ENCODE peak calls at places on chromosomes 2 and 18, in four cellular contexts. I, Q, H and J are unnamed samples.

GRCh38 chr2:27854224-27854623 is 36.0 kb downstream of the RBKS start:
- DNase-seq in Q (no peak), H (no peak), I (no peak), J (no peak)

GRCh38 chr2:190599546-190600220 is 49.2 kb upstream of the NAB1 start:
- DNase-seq in Q (no peak), H (no peak), I (no peak), J (no peak)

GRCh38 chr2:242012956-242013764 is 143.6 kb downstream of the RTP5 start:
- DNase-seq in Q (no peak), H (no peak), I (no peak), J (no peak)

GRCh38 chr18:2982452-2983172 is 30.3 kb downstream of the LPIN2 start:
- DNase-seq in Q (no peak), H (no peak), I (no peak), J (no peak)

GRCh38 chr18:42373584-42373983 is 418.6 kb downstream of the PIK3C3 start:
- DNase-seq in I (no peak), H (no peak), Q (no peak), J (no peak)

GRCh38 chr18:74171910-74172606 is 23.7 kb downstream of the TIMM21 start:
- DNase-seq in Q (no peak), H (no peak), I (no peak), J (no peak)

GRCh38 chr18:6543330-6543908 is 128.7 kb upstream of the L3MBTL4 start:
- DNase-seq in Q (no peak), H (no peak), I (peak), J (no peak)

GRCh38 chr2:219418155-219418569 is at the start of gene DES:
- DNase-seq in I (no peak), Q (no peak), H (no peak), J (no peak)

GRCh38 chr2:176652300-176653182 is 383.3 kb downstream of the MTX2 start:
- DNase-seq in H (no peak), Q (no peak), I (peak), J (peak)

GRCh38 chr2:239819974-239820555 is 205.1 kb downstream of the NDUFA10 start:
- DNase-seq in Q (no peak), I (no peak), H (no peak), J (no peak)

GRCh38 chr18:23166863-23167531 is 31.7 kb downstream of the CABLES1 start:
- DNase-seq in H (no peak), I (no peak), Q (no peak), J (no peak)

GRCh38 chr2:42046819-42047487 is 868 bp upstream of the PKDCC start:
- DNase-seq in Q (no peak), H (no peak), I (peak), J (no peak)

GRCh38 chr2:138502253-138503086 is 900 bp downstream of the SPOPL start:
- DNase-seq in I (peak), H (no peak), Q (no peak), J (peak)

GRCh38 chr18:26965206-26965605 is 99.7 kb upstream of the AQP4 start:
- DNase-seq in Q (no peak), I (no peak), H (no peak), J (no peak)

GRCh38 chr2:127045792-127046501 is 61.0 kb downstream of the BIN1 start:
- DNase-seq in H (peak), I (no peak), Q (no peak), J (no peak)

GRCh38 chr2:22486343-22486742 is 898.6 kb upstream of the KLHL29 start:
- DNase-seq in Q (no peak), H (no peak), I (no peak), J (no peak)

GRCh38 chr2:226447896-226448295 is 351.7 kb downstream of the IRS1 start:
- DNase-seq in Q (no peak), I (no peak), H (no peak), J (no peak)